ENCODE peak calls at places on chromosomes 16 and 17, in four cellular contexts. One of them, this sample, is unnamed.

GRCh38 chr17:78484300-78485159 is 92.7 kb downstream of the DNAH17 start:
- DNase-seq in A549: peak
- DNase-seq in activated T-cell treated with anti-CD3 and anti-CD28 coated beads for 1 hour: peak
- DNase-seq in GM12891: peak
- DNase-seq in this sample: no peak

GRCh38 chr17:17033466-17033865 is 8.8 kb upstream of the MPRIP start:
- DNase-seq in GM12891: no peak
- DNase-seq in activated T-cell treated with anti-CD3 and anti-CD28 coated beads for 1 hour: no peak
- DNase-seq in A549: no peak
- DNase-seq in this sample: no peak

GRCh38 chr17:27631897-27632725 is 1.1 kb downstream of the LGALS9 start:
- DNase-seq in A549: no peak
- DNase-seq in activated T-cell treated with anti-CD3 and anti-CD28 coated beads for 1 hour: no peak
- DNase-seq in GM12891: no peak
- DNase-seq in this sample: no peak

GRCh38 chr17:51820766-51821165 is 337.7 kb downstream of the CA10 start:
- DNase-seq in A549: no peak
- DNase-seq in GM12891: no peak
- DNase-seq in activated T-cell treated with anti-CD3 and anti-CD28 coated beads for 1 hour: no peak
- DNase-seq in this sample: no peak

GRCh38 chr16:61926766-61927165 is 109.5 kb downstream of the CDH8 start:
- DNase-seq in activated T-cell treated with anti-CD3 and anti-CD28 coated beads for 1 hour: no peak
- DNase-seq in GM12891: no peak
- DNase-seq in A549: no peak
- DNase-seq in this sample: peak

GRCh38 chr17:74408262-74408661 is 23.6 kb upstream of the GPRC5C start:
- DNase-seq in A549: peak
- DNase-seq in GM12891: no peak
- DNase-seq in activated T-cell treated with anti-CD3 and anti-CD28 coated beads for 1 hour: no peak
- DNase-seq in this sample: peak

GRCh38 chr17:76497979-76498885 is 3.0 kb downstream of the RHBDF2 start:
- DNase-seq in A549: peak
- DNase-seq in activated T-cell treated with anti-CD3 and anti-CD28 coated beads for 1 hour: no peak
- DNase-seq in GM12891: no peak
- DNase-seq in this sample: peak

GRCh38 chr17:13362341-13363122 is 239.2 kb downstream of the HS3ST3A1 start:
- DNase-seq in activated T-cell treated with anti-CD3 and anti-CD28 coated beads for 1 hour: no peak
- DNase-seq in A549: no peak
- DNase-seq in GM12891: no peak
- DNase-seq in this sample: no peak

GRCh38 chr17:2068101-2068518 is 13.2 kb downstream of the HIC1 start:
- DNase-seq in A549: no peak
- DNase-seq in activated T-cell treated with anti-CD3 and anti-CD28 coated beads for 1 hour: no peak
- DNase-seq in GM12891: no peak
- DNase-seq in this sample: peak

GRCh38 chr17:47917581-47917980 is 21.5 kb downstream of the SP2 start:
- DNase-seq in activated T-cell treated with anti-CD3 and anti-CD28 coated beads for 1 hour: no peak
- DNase-seq in A549: no peak
- DNase-seq in GM12891: no peak
- DNase-seq in this sample: no peak

GRCh38 chr16:81946206-81946605 is 65.1 kb downstream of the SDR42E1 start:
- DNase-seq in activated T-cell treated with anti-CD3 and anti-CD28 coated beads for 1 hour: no peak
- DNase-seq in A549: no peak
- DNase-seq in GM12891: no peak
- DNase-seq in this sample: peak

GRCh38 chr17:40956401-40957254 is 10.1 kb downstream of the KRT39 start:
- DNase-seq in A549: peak
- DNase-seq in activated T-cell treated with anti-CD3 and anti-CD28 coated beads for 1 hour: no peak
- DNase-seq in GM12891: no peak
- DNase-seq in this sample: peak

GRCh38 chr16:47905771-47906170 is 250.0 kb downstream of the ABCC12 start:
- DNase-seq in activated T-cell treated with anti-CD3 and anti-CD28 coated beads for 1 hour: no peak
- DNase-seq in A549: no peak
- DNase-seq in GM12891: no peak
- DNase-seq in this sample: no peak

GRCh38 chr16:85462405-85463227 is 150.5 kb upstream of the GSE1 start:
- DNase-seq in A549: no peak
- DNase-seq in GM12891: no peak
- DNase-seq in activated T-cell treated with anti-CD3 and anti-CD28 coated beads for 1 hour: no peak
- DNase-seq in this sample: no peak

GRCh38 chr17:29251969-29252866 is 5.6 kb downstream of the CRYBA1 start:
- DNase-seq in GM12891: no peak
- DNase-seq in activated T-cell treated with anti-CD3 and anti-CD28 coated beads for 1 hour: no peak
- DNase-seq in A549: peak
- DNase-seq in this sample: peak

GRCh38 chr17:48497103-48497502 is 33.7 kb downstream of the HOXB1 start:
- DNase-seq in activated T-cell treated with anti-CD3 and anti-CD28 coated beads for 1 hour: no peak
- DNase-seq in GM12891: no peak
- DNase-seq in A549: no peak
- DNase-seq in this sample: peak

GRCh38 chr16:11251525-11252481 is 4.2 kb downstream of the SOCS1 start:
- DNase-seq in A549: no peak
- DNase-seq in activated T-cell treated with anti-CD3 and anti-CD28 coated beads for 1 hour: peak
- DNase-seq in GM12891: no peak
- DNase-seq in this sample: peak

This sample was measured in fibroblast of pulmonary artery.